ENCODE peak calls at places on chromosomes 1 and 21, in nine cellular contexts. F is HAP-1, T is PC-3, E is body of pancreas, Z is endodermal cell, W is GM23248, G is left ventricle myocardium inferior, R is tibial artery, J is PC-9. O is an unnamed sample.

GRCh38 chr1:174764186-174764585 is 235.6 kb upstream of the CACYBP start:
- DNase-seq in G (no peak), W (no peak), Z (no peak), F (no peak), T (no peak), J (no peak), E (no peak), R (no peak), O (no peak)

GRCh38 chr21:20443558-20444155 is 554.6 kb upstream of the NCAM2 start:
- DNase-seq in T (peak; percentile 61), J (no peak), R (no peak), Z (peak; percentile 47), W (no peak), F (peak; percentile 6), E (no peak), G (no peak), O (no peak)

GRCh38 chr1:3968851-3969250 is 68.8 kb upstream of the C1orf174 start:
- DNase-seq in J (no peak), E (no peak), R (no peak), G (no peak), Z (peak; percentile 78), W (no peak), T (no peak), F (no peak), O (no peak)

GRCh38 chr1:24294757-24295371 is 24.3 kb upstream of the GRHL3 start:
- DNase-seq in W (peak; percentile 92), R (peak; percentile 87), G (no peak), Z (peak; percentile 64), J (peak; percentile 94), T (peak; percentile 84), E (peak; percentile 46), F (peak; percentile 50), O (no peak)

GRCh38 chr1:28782011-28782410 is 30.0 kb upstream of the OPRD1 start:
- DNase-seq in E (no peak), W (no peak), F (no peak), Z (no peak), R (no peak), T (no peak), G (no peak), J (no peak), O (peak; percentile 69)

GRCh38 chr21:45853703-45854342 is 127.7 kb upstream of the COL6A1 start:
- DNase-seq in W (no peak), R (no peak), J (no peak), Z (peak; percentile 23), E (no peak), F (no peak), G (no peak), T (no peak), O (no peak)

GRCh38 chr1:2639203-2639602 is 6.4 kb upstream of the MMEL1 start:
- DNase-seq in E (no peak), G (no peak), Z (peak; percentile 48), W (no peak), T (no peak), J (no peak), R (no peak), F (no peak), O (no peak)

GRCh38 chr1:94090761-94091160 is 30.2 kb downstream of the ABCA4 start:
- DNase-seq in W (no peak), E (no peak), J (peak; percentile 50), F (no peak), T (no peak), G (no peak), Z (peak; percentile 73), R (no peak), O (no peak)

GRCh38 chr1:104295516-104295915 is 545.8 kb downstream of the AMY1C start:
- DNase-seq in G (no peak), R (no peak), J (no peak), T (no peak), W (no peak), E (no peak), Z (no peak), F (no peak), O (no peak)

GRCh38 chr1:234768569-234769283 is 158.7 kb upstream of the IRF2BP2 start:
- DNase-seq in Z (no peak), F (no peak), J (no peak), R (no peak), E (no peak), W (no peak), T (no peak), G (no peak), O (no peak)

GRCh38 chr1:6625579-6626149 is 996 bp downstream of the THAP3 start:
- DNase-seq in E (peak; percentile 32), G (no peak), Z (no peak), J (no peak), R (peak; percentile 42), T (peak; percentile 57), F (no peak), W (peak; percentile 86), O (peak; percentile 75)

GRCh38 chr21:34073032-34073748 is at the start of the genes MRPS6 and SLC5A3:
- DNase-seq in Z (peak; percentile 95), E (peak; percentile 90), F (peak; percentile 77), T (peak; percentile 83), G (peak; percentile 86), W (peak; percentile 95), R (peak; percentile 67), J (peak; percentile 61), O (peak; percentile 91)

GRCh38 chr1:29122987-29123870 is 474 bp downstream of the TMEM200B start:
- DNase-seq in J (no peak), R (no peak), F (no peak), Z (peak; percentile 82), G (peak; percentile 19), E (no peak), T (no peak), W (peak; percentile 69), O (peak; percentile 68)

GRCh38 chr1:29789910-29790247 is 553.6 kb downstream of the PTPRU start:
- DNase-seq in R (no peak), G (no peak), F (no peak), Z (no peak), J (peak; percentile 39), T (no peak), E (no peak), W (no peak), O (no peak)

GRCh38 chr1:50358962-50359361 is 64.3 kb downstream of the DMRTA2 start:
- DNase-seq in Z (peak; percentile 71), F (no peak), G (no peak), W (no peak), T (no peak), J (no peak), R (no peak), E (no peak), O (no peak)

GRCh38 chr1:213783898-213784297 is 203.9 kb upstream of the PROX1 start:
- DNase-seq in W (no peak), Z (no peak), G (no peak), J (no peak), T (no peak), R (no peak), F (no peak), E (no peak), O (no peak)

GRCh38 chr21:39441502-39442475 is 3.8 kb downstream of the LCA5L start:
- DNase-seq in Z (peak; percentile 65), W (peak; percentile 77), G (no peak), F (peak; percentile 50), J (peak; percentile 42), E (peak; percentile 40), R (no peak), T (peak; percentile 68), O (peak; percentile 76)

GRCh38 chr1:15217654-15218053 is 29.4 kb upstream of the FHAD1 start:
- DNase-seq in J (no peak), Z (no peak), F (no peak), E (no peak), R (no peak), T (no peak), W (no peak), G (no peak), O (no peak)
- H3K4me1 ChIP-seq in J (peaks cover 28% of the 10 kb centered on the region), Z (no peaks in the 10 kb centered on the region), F (no peaks in the 10 kb centered on the region), E (peaks cover 34% of the 10 kb centered on the region), R (no peaks in the 10 kb centered on the region), T (peaks cover 24% of the 10 kb centered on the region), W (no peaks in the 10 kb centered on the region), G (peaks cover 26% of the 10 kb centered on the region), O (peaks cover 4% of the 10 kb centered on the region)

GRCh38 chr1:217137210-217137871 is 414.1 kb upstream of the ESRRG start:
- DNase-seq in G (no peak), E (peak; percentile 20), R (no peak), W (no peak), T (no peak), J (no peak), Z (peak; percentile 83), F (no peak), O (no peak)
- H3K4me3 ChIP-seq in G (peak overlapping the region; percentile 67), E (no peak overlapping the region), R (peak overlapping the region; percentile 37), W (no peak overlapping the region), T (no peak overlapping the region), J (no peak overlapping the region), Z (peak overlapping the region; percentile 84), F (no peak overlapping the region), O (no peak overlapping the region)

GRCh38 chr1:238115852-238116251 is 225.1 kb upstream of the ZP4 start:
- DNase-seq in E (no peak), G (no peak), R (no peak), W (no peak), F (no peak), Z (no peak), J (no peak), T (no peak), O (no peak)

GRCh38 chr1:238123201-238123600 is 232.5 kb upstream of the ZP4 start:
- DNase-seq in F (no peak), W (no peak), R (no peak), Z (no peak), T (no peak), J (no peak), E (no peak), G (no peak), O (no peak)

GRCh38 chr1:238113222-238113621 is 222.5 kb upstream of the ZP4 start:
- DNase-seq in G (no peak), T (no peak), F (peak; percentile 62), J (no peak), E (no peak), Z (no peak), W (no peak), R (no peak), O (no peak)

GRCh38 chr1:238119060-238119459 is 228.3 kb upstream of the ZP4 start:
- DNase-seq in R (no peak), G (no peak), J (no peak), T (no peak), W (no peak), E (no peak), Z (no peak), F (no peak), O (no peak)
- H3K9me3 ChIP-seq in R (no peaks in the 10 kb centered on the region), G (no peaks in the 10 kb centered on the region), J (no peaks in the 10 kb centered on the region), T (no peaks in the 10 kb centered on the region), W (peaks cover 4% of the 10 kb centered on the region), E (no peaks in the 10 kb centered on the region), Z (no peaks in the 10 kb centered on the region), F (no peaks in the 10 kb centered on the region), O (peaks cover 4% of the 10 kb centered on the region)

GRCh38 chr1:165067829-165068228 is 288.7 kb downstream of the LMX1A start:
- DNase-seq in F (no peak), Z (no peak), J (no peak), R (no peak), E (no peak), G (no peak), T (no peak), W (no peak), O (no peak)
- H3K4me1 ChIP-seq in F (peaks cover 18% of the 10 kb centered on the region), Z (no peaks in the 10 kb centered on the region), J (no peaks in the 10 kb centered on the region), R (no peaks in the 10 kb centered on the region), E (no peaks in the 10 kb centered on the region), G (peaks cover 11% of the 10 kb centered on the region), T (peaks cover 3% of the 10 kb centered on the region), W (peaks cover 23% of the 10 kb centered on the region), O (peaks cover 10% of the 10 kb centered on the region)

O was measured in adipocyte.